ENCODE peak calls at places on chromosomes 6 and 20, in seven cellular contexts. S is cardiac fibroblast; T is mesothelial cell of epicardium; X is H7; V is stimulated activated CD8-positive, alpha-beta memory T cell treated with anti-CD3 and anti-CD28 coated beads, Interleukin-15, amount 100 ng/mL, for 24 hours; F is stimulated activated CD4-positive, alpha-beta T cell treated with anti-CD3 and anti-CD28 coated beads, Interleukin-1b, Interleukin-23, amount 100 ng/mL, for 4 hours; A is IMR-90. J is an unnamed sample.

GRCh38 chr20:29419378-29419777 is 1838.1 kb upstream of the DEFB115 start:
- DNase-seq in T (no peak), F (no peak), X (no peak), V (no peak), S (no peak), A (no peak), J (no peak)

GRCh38 chr6:88013015-88013414 is 34.6 kb upstream of the SPACA1 start:
- DNase-seq in A (no peak), X (no peak), V (no peak), T (no peak), S (no peak), F (peak), J (no peak)

GRCh38 chr20:52201395-52201794 is 9.8 kb upstream of the ZFP64 start:
- DNase-seq in F (no peak), A (no peak), S (no peak), T (no peak), X (no peak), V (no peak), J (no peak)

GRCh38 chr6:166825553-166826145 is 130.7 kb downstream of the RNASET2 start:
- DNase-seq in F (no peak), A (peak), V (no peak), T (no peak), X (no peak), S (peak), J (no peak)

GRCh38 chr6:100472674-100473073 is 8.0 kb upstream of the SIM1 start:
- DNase-seq in F (no peak), S (no peak), A (peak), X (peak), T (no peak), V (no peak), J (no peak)

GRCh38 chr6:125104425-125104824 is 49.1 kb upstream of the TPD52L1 start:
- DNase-seq in X (no peak), V (no peak), S (peak), F (no peak), A (peak), T (no peak), J (no peak)

GRCh38 chr6:136822051-136822378 is 377 bp upstream of the PEX7 start:
- DNase-seq in T (no peak), F (no peak), V (no peak), A (peak), S (peak), X (peak), J (no peak)

GRCh38 chr6:83867527-83868161 is 8.2 kb downstream of the CYB5R4 start:
- DNase-seq in X (no peak), S (peak), A (peak), F (no peak), T (no peak), V (no peak), J (no peak)

GRCh38 chr20:2599265-2600060 is 53.0 kb upstream of the NOP56 start:
- DNase-seq in T (no peak), V (no peak), S (no peak), F (no peak), A (no peak), X (peak), J (no peak)

GRCh38 chr6:166877906-166878305 is 78.4 kb downstream of the RNASET2 start:
- DNase-seq in X (no peak), V (no peak), S (no peak), A (no peak), F (no peak), T (no peak), J (no peak)

GRCh38 chr6:99780556-99780885 is 173.9 kb downstream of the PRDM13 start:
- DNase-seq in V (no peak), T (no peak), F (no peak), X (no peak), S (no peak), A (no peak), J (no peak)

GRCh38 chr20:22771706-22772105 is 187.3 kb upstream of the FOXA2 start:
- DNase-seq in V (no peak), T (no peak), S (no peak), F (no peak), A (no peak), X (no peak), J (no peak)

GRCh38 chr20:58891686-58892125 is 39.2 kb downstream of the GNAS start:
- DNase-seq in T (no peak), A (no peak), V (no peak), S (no peak), F (no peak), X (peak), J (peak)

GRCh38 chr6:154399097-154399496 is 42.5 kb upstream of the IPCEF1 start:
- DNase-seq in F (no peak), V (no peak), T (no peak), X (no peak), S (peak), A (peak), J (no peak)

GRCh38 chr6:147283460-147283859 is 79.2 kb downstream of the STXBP5 start:
- DNase-seq in S (no peak), T (no peak), X (no peak), A (peak), V (no peak), F (no peak), J (no peak)